ENCODE peak calls at places on chromosome X, in four cellular contexts. E, S, W and P are unnamed samples.

GRCh38 chrX:11209798-11210197 is 83.4 kb upstream of the AMELX start:
- DNase-seq in S (no peak), E (no peak), W (no peak), P (no peak)

GRCh38 chrX:81201692-81202412 is at the start of the genes HMGN5 and SH3BGRL:
- DNase-seq in W (peak), S (peak), E (peak), P (peak)

GRCh38 chrX:38220936-38221386 is 290 bp upstream of the SRPX start:
- DNase-seq in W (no peak), E (no peak), S (no peak), P (no peak)

GRCh38 chrX:148871422-148872152 is 371.2 kb downstream of the AFF2 start:
- DNase-seq in E (no peak), S (no peak), W (no peak), P (no peak)

GRCh38 chrX:155211208-155211607 is 5.1 kb upstream of the VBP1 start:
- DNase-seq in E (no peak), S (no peak), W (no peak), P (no peak)

GRCh38 chrX:41475166-41475565 is 28.0 kb downstream of the NYX start:
- DNase-seq in E (no peak), W (no peak), S (no peak), P (no peak)

GRCh38 chrX:149871940-149872339 is 9.0 kb upstream of the MAGEA8 start:
- DNase-seq in W (peak), S (peak), E (peak), P (peak)

GRCh38 chrX:153709726-153710674 is 14.2 kb downstream of the BCAP31 start:
- DNase-seq in W (no peak), S (no peak), E (no peak), P (no peak)

GRCh38 chrX:153726286-153727107 is 1.8 kb downstream of the ABCD1 start:
- DNase-seq in E (peak), S (peak), W (peak), P (no peak)

GRCh38 chrX:82677281-82677680 is 830.8 kb upstream of the POU3F4 start:
- DNase-seq in E (no peak), W (no peak), S (no peak), P (no peak)

GRCh38 chrX:13983734-13984133 is 46.0 kb downstream of the GEMIN8 start:
- DNase-seq in S (no peak), W (no peak), E (no peak), P (no peak)

GRCh38 chrX:137194164-137194563 is 160.4 kb upstream of the GPR101 start:
- DNase-seq in W (peak), E (peak), S (peak), P (peak)

DNA sequence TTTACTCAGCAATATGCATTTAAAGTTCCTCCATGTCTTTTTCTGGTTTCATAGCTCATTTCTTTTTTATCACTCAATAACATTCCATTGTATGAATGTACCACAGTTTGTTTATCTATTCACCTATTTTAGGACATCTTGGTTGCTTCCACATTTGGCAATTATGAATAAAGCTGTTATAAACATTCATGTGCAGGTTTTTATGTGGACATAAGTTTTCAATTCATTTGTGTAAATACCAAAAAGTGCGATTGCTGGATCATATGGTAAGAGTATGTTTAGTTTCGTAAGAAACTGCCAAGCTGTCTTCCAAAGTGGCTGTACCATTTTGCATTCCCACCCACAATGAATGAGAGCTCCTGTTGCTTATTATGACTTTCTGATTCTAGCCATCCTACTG is 36.4 kb upstream of the ZFX start:
- DNase-seq in E (no peak), W (no peak), S (no peak), P (no peak)
- TF ChIP-seq FOXK2 in E (no peak), W (no peak), S (no peak), P (no peak)

DNA sequence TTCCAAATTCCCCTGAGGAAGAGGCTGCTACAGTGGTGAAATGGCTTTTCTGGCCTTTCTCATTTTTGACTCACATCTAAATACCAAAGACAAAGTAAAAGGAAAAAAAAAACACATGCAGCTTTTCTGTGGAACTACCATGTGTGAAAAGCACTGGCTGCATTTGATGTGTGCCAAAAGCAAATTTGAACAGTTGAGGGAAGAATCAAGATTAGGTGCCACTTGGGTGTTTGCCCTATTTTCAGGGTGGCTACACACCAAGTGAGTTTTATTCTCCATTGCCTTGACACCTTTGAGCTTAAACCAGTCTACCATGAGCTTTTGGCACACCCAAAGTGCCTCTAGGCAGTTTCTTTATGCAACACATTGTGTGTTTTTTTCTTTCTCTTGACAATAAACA is 423.8 kb downstream of the FAM133A start:
- DNase-seq in S (no peak), E (no peak), W (no peak), P (no peak)
- TF ChIP-seq FOXK2 in S (no peak), E (no peak), W (no peak), P (no peak)

DNA sequence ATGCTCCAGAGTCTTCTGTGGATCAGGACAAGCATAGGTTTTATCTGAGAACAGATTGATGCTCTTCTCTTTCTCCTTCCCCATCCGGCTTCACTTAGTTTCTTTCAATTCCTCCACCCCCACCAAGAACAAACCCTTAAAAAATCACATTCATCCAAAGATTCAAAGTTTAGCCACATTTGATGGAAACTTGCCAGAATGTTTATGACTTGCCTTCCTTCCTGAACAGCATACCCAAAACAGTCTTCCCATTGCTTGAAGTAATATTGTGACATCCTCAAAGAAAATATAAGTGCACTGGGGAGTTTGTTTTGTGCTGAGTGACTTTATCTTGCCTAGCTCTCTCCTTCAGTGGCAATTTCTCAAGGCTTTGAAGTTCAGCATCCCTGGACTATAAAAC is 83.0 kb downstream of the MAGEB17 start:
- DNase-seq in E (no peak), S (no peak), W (no peak), P (no peak)
- TF ChIP-seq FOXK2 in E (no peak), S (no peak), W (no peak), P (no peak)

DNA sequence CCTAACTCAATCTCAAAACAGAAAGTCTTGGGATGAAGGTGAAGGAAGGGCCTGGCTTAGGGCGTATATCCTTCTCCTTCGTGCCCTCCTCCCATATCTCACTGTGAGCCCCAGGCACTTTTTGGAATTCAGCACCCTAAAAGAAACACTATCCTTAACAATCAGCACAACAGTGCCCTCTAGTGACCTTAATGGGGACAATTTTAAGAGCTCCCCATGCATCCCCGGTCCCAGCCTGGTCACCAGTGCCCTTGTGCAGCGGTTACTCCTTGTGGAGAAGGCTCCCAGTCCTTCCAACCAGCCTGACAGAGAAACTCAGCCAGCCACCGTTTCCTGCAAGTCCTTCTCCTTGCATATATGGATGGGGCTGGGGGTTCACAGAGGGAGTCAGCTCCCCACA is 4.2 kb downstream of the PAK3 start:
- DNase-seq in S (no peak), E (peak), W (peak), P (peak)
- TF ChIP-seq FOXK2 in S (no peak), E (no peak), W (no peak), P (no peak)

DNA sequence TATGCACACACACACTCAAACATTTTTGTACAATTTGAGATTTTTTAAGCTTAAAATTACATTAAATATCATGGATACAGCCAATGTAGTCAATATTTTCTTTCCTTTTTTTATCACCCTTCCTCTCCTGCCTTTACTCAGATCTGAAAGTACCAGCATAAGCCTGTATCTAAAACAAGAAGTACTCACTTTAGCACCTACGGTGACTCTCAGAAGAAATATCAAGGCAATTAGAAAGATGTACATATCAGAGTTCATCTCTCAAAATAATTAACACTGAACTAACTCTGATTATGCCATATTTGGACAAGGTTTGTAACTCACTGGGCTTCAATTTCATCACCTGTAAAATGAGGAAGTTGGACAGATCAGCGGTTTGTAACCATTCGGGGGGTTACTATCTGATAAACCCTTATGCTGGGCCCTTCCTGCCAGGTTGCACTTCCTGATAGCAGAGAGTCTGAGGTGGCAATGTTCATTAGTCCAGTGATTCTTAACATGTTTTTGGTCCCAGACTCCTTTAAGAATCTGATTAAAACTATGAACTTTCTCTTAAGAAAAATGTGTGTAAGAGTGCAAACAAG is 5.7 kb upstream of the GPR174 start:
- DNase-seq in W (no peak), S (peak), E (no peak), P (no peak)
- TF ChIP-seq FOXK2 in W (no peak), S (no peak), E (no peak), P (no peak)

GRCh38 chrX:69614896-69615295 is 1.0 kb upstream of the EDA start:
- DNase-seq in W (no peak), S (no peak), E (no peak), P (no peak)

GRCh38 chrX:69615779-69616519 is at the start of gene EDA:
- DNase-seq in S (no peak), E (peak), W (peak), P (peak)

GRCh38 chrX:69618803-69619202 is 2.9 kb downstream of the EDA start:
- DNase-seq in S (no peak), E (no peak), W (peak), P (peak)

GRCh38 chrX:69615323-69615722 is 590 bp upstream of the EDA start:
- DNase-seq in E (no peak), W (no peak), S (no peak), P (no peak)

GRCh38 chrX:69616520-69617203 is 749 bp downstream of the EDA start:
- DNase-seq in S (no peak), W (peak), E (no peak), P (peak)
- TF ChIP-seq FOXK2 in S (no peak), W (no peak), E (no peak), P (no peak)

GRCh38 chrX:43968347-43968746 is 4.8 kb downstream of the NDP start:
- DNase-seq in E (no peak), S (no peak), W (no peak), P (no peak)
- TF ChIP-seq FOXK2 in E (no peak), S (no peak), W (no peak), P (no peak)

GRCh38 chrX:8987672-8988250 is 46.2 kb downstream of the FAM9B start:
- DNase-seq in E (no peak), W (no peak), S (no peak), P (no peak)

GRCh38 chrX:8984231-8984630 is 49.7 kb downstream of the FAM9B start:
- DNase-seq in E (no peak), W (no peak), S (no peak), P (no peak)

DNA sequence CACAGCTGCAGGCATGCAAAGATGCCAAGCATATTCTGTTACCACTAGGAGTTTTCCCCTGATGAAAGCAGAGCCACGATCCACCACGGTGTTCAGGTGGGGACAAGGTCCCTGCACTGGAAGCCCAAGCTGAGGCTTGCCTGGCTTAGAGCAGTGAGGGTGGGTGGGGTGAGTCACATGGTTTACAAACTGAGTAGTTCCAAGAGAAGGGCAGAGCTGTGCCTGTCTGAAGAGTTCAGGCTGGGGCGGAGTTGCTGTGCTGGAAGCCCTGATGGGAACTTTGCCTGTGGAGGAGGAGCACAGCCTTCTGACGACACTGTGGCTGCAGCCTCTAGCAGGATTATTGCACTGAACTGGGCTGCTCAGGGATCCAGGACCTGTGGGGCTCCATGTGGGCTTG is 45.5 kb downstream of the FAM9B start:
- DNase-seq in S (no peak), W (peak), E (no peak), P (no peak)
- TF ChIP-seq FOXK2 in S (no peak), W (no peak), E (no peak), P (no peak)

DNA sequence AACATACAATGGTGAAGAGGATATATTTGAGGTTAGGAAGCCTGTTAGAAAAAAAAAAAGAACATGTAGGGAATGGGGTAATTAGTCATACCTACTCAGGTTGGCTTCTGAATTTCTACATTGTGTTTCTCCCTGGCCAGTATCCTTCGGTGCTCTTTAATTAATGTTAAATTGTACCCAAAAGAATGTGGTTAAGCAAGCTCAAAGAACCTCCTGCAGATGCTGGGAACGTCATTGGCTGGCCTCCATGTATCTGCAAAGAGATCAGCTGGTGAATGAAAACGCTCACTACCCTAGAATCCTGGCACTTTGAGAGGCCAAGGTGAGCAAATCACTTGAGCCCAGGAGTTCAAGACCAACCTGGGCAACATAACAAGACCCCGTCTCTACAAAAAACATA is 942.3 kb upstream of the PRKX start:
- DNase-seq in S (no peak), W (no peak), E (no peak), P (no peak)
- TF ChIP-seq FOXK2 in S (no peak), W (no peak), E (no peak), P (no peak)

GRCh38 chrX:45266456-45266855 is 65.8 kb upstream of the DIPK2B start:
- DNase-seq in W (no peak), S (no peak), E (no peak), P (no peak)
- TF ChIP-seq FOXK2 in W (no peak), S (no peak), E (no peak), P (no peak)